ENCODE peak calls at places on chromosomes 1 and 21, in nine cellular contexts. M is activated T-helper 1 cell treated with anti-CD3 and anti-CD28 coated beads, Interleukin-12 subunit alpha, Interleukin-12 subunit beta, Interleukin-2, Interleukin-4 antibody, amounts not matched to agents 30 ng/mL and 10 ng/mL and 1 ng/mL, durations not matched to agents 14 hours and 24 hours and 36 hours; F is GM23338; U is ovary; B is EL; T is CD8-positive, alpha-beta T cell; A is HT-29; S is stimulated activated CD8-positive, alpha-beta memory T cell treated with anti-CD3 and anti-CD28 coated beads, Interleukin-12 subunit alpha, Interleukin-12 subunit beta, amount 100 ng/mL, for 1 hour; Q is prostate gland. C is an unnamed sample.

GRCh38 chr1:100188617-100189016 is 10.6 kb upstream of the LRRC39 start:
- DNase-seq in M (no peak), F (no peak), U (no peak), B (peak), T (no peak), A (no peak), S (no peak), Q (no peak), C (no peak)

GRCh38 chr21:34889287-34889536 is 159.9 kb downstream of the RUNX1 start:
- DNase-seq in M (no peak), F (peak), U (peak), B (peak), T (peak), A (peak), S (no peak), Q (peak), C (peak)

GRCh38 chr1:163147019-163147418 is 55.7 kb downstream of the RGS5 start:
- DNase-seq in M (no peak), F (no peak), U (no peak), B (no peak), T (no peak), A (no peak), S (no peak), Q (no peak), C (no peak)

GRCh38 chr1:145990249-145991097 is 5.9 kb downstream of the TXNIP start:
- DNase-seq in M (no peak), F (peak), U (peak), B (no peak), T (no peak), A (no peak), S (no peak), Q (no peak), C (no peak)

GRCh38 chr1:60753508-60753907 is 328.9 kb upstream of the NFIA start:
- DNase-seq in M (no peak), F (no peak), U (no peak), B (no peak), T (no peak), A (no peak), S (no peak), Q (no peak), C (no peak)

GRCh38 chr1:112319371-112320034 is 76.5 kb upstream of the CTTNBP2NL start:
- DNase-seq in M (no peak), F (no peak), U (no peak), B (no peak), T (no peak), A (no peak), S (no peak), Q (peak), C (no peak)

GRCh38 chr21:16514316-16514715 is 784.5 kb downstream of the USP25 start:
- DNase-seq in M (no peak), F (no peak), U (no peak), B (no peak), T (no peak), A (no peak), S (no peak), Q (no peak), C (no peak)

GRCh38 chr1:170885551-170885950 is 49.8 kb upstream of the MROH9 start:
- DNase-seq in M (no peak), F (no peak), U (no peak), B (peak), T (no peak), A (no peak), S (no peak), Q (no peak), C (no peak)